ENCODE peak calls at places on chromosomes 3 and 15, in six cellular contexts. One of them, this sample, is unnamed.

GRCh38 chr15:28984421-28985375 is 98.9 kb downstream of the APBA2 start:
- DNase-seq in activated naive CD8-positive, alpha-beta T cell treated with anti-CD3 and anti-CD28 coated beads, Interleukin-2, amount 50 U/mL, for 24 hours: peak; percentile 29
- DNase-seq in left ventricle myocardium inferior: no peak
- DNase-seq in stimulated activated CD8-positive, alpha-beta memory T cell treated with anti-CD3 and anti-CD28 coated beads, Interleukin-2, amount 100 ng/mL, for 48 hours: no peak
- DNase-seq in GM20000: no peak
- DNase-seq in germinal center: no peak
- DNase-seq in this sample: no peak

GRCh38 chr3:47781326-47781684 is 388 bp downstream of the SMARCC1 start:
- DNase-seq in stimulated activated CD8-positive, alpha-beta memory T cell treated with anti-CD3 and anti-CD28 coated beads, Interleukin-2, amount 100 ng/mL, for 48 hours: peak; percentile 48
- DNase-seq in germinal center: peak; percentile 69
- DNase-seq in activated naive CD8-positive, alpha-beta T cell treated with anti-CD3 and anti-CD28 coated beads, Interleukin-2, amount 50 U/mL, for 24 hours: peak; percentile 74
- DNase-seq in left ventricle myocardium inferior: peak; percentile 70
- DNase-seq in GM20000: peak; percentile 75
- DNase-seq in this sample: no peak

GRCh38 chr3:150362515-150363302 is 45.4 kb upstream of the TSC22D2 start:
- DNase-seq in germinal center: no peak
- DNase-seq in activated naive CD8-positive, alpha-beta T cell treated with anti-CD3 and anti-CD28 coated beads, Interleukin-2, amount 50 U/mL, for 24 hours: no peak
- DNase-seq in left ventricle myocardium inferior: no peak
- DNase-seq in stimulated activated CD8-positive, alpha-beta memory T cell treated with anti-CD3 and anti-CD28 coated beads, Interleukin-2, amount 100 ng/mL, for 48 hours: no peak
- DNase-seq in GM20000: no peak
- DNase-seq in this sample: no peak

GRCh38 chr3:67540198-67540894 is 114.1 kb downstream of the SUCLG2 start:
- DNase-seq in stimulated activated CD8-positive, alpha-beta memory T cell treated with anti-CD3 and anti-CD28 coated beads, Interleukin-2, amount 100 ng/mL, for 48 hours: no peak
- DNase-seq in GM20000: no peak
- DNase-seq in activated naive CD8-positive, alpha-beta T cell treated with anti-CD3 and anti-CD28 coated beads, Interleukin-2, amount 50 U/mL, for 24 hours: no peak
- DNase-seq in germinal center: no peak
- DNase-seq in left ventricle myocardium inferior: no peak
- DNase-seq in this sample: no peak

GRCh38 chr15:100542290-100542689 is 13.5 kb upstream of the CERS3 start:
- DNase-seq in GM20000: no peak
- DNase-seq in stimulated activated CD8-positive, alpha-beta memory T cell treated with anti-CD3 and anti-CD28 coated beads, Interleukin-2, amount 100 ng/mL, for 48 hours: no peak
- DNase-seq in left ventricle myocardium inferior: no peak
- DNase-seq in germinal center: no peak
- DNase-seq in activated naive CD8-positive, alpha-beta T cell treated with anti-CD3 and anti-CD28 coated beads, Interleukin-2, amount 50 U/mL, for 24 hours: no peak
- DNase-seq in this sample: no peak

GRCh38 chr3:29822051-29822450 is 541.2 kb downstream of the RBMS3 start:
- DNase-seq in stimulated activated CD8-positive, alpha-beta memory T cell treated with anti-CD3 and anti-CD28 coated beads, Interleukin-2, amount 100 ng/mL, for 48 hours: no peak
- DNase-seq in left ventricle myocardium inferior: no peak
- DNase-seq in activated naive CD8-positive, alpha-beta T cell treated with anti-CD3 and anti-CD28 coated beads, Interleukin-2, amount 50 U/mL, for 24 hours: no peak
- DNase-seq in GM20000: no peak
- DNase-seq in germinal center: no peak
- DNase-seq in this sample: no peak

GRCh38 chr3:16359331-16359730 is 94.3 kb downstream of the OXNAD1 start:
- DNase-seq in left ventricle myocardium inferior: no peak
- DNase-seq in germinal center: no peak
- DNase-seq in GM20000: no peak
- DNase-seq in stimulated activated CD8-positive, alpha-beta memory T cell treated with anti-CD3 and anti-CD28 coated beads, Interleukin-2, amount 100 ng/mL, for 48 hours: no peak
- DNase-seq in activated naive CD8-positive, alpha-beta T cell treated with anti-CD3 and anti-CD28 coated beads, Interleukin-2, amount 50 U/mL, for 24 hours: no peak
- DNase-seq in this sample: peak; percentile 48

GRCh38 chr15:55283295-55284147 is 6.1 kb downstream of the RAB27A start:
- DNase-seq in left ventricle myocardium inferior: no peak
- DNase-seq in stimulated activated CD8-positive, alpha-beta memory T cell treated with anti-CD3 and anti-CD28 coated beads, Interleukin-2, amount 100 ng/mL, for 48 hours: no peak
- DNase-seq in activated naive CD8-positive, alpha-beta T cell treated with anti-CD3 and anti-CD28 coated beads, Interleukin-2, amount 50 U/mL, for 24 hours: no peak
- DNase-seq in germinal center: no peak
- DNase-seq in GM20000: no peak
- DNase-seq in this sample: no peak

GRCh38 chr3:73037369-73037699 is 24.1 kb upstream of the EBLN2 start:
- DNase-seq in germinal center: no peak
- DNase-seq in stimulated activated CD8-positive, alpha-beta memory T cell treated with anti-CD3 and anti-CD28 coated beads, Interleukin-2, amount 100 ng/mL, for 48 hours: no peak
- DNase-seq in activated naive CD8-positive, alpha-beta T cell treated with anti-CD3 and anti-CD28 coated beads, Interleukin-2, amount 50 U/mL, for 24 hours: no peak
- DNase-seq in left ventricle myocardium inferior: no peak
- DNase-seq in GM20000: no peak
- DNase-seq in this sample: no peak

GRCh38 chr3:2154596-2154995 is 55.9 kb downstream of the CNTN4 start:
- DNase-seq in GM20000: no peak
- DNase-seq in germinal center: no peak
- DNase-seq in left ventricle myocardium inferior: no peak
- DNase-seq in activated naive CD8-positive, alpha-beta T cell treated with anti-CD3 and anti-CD28 coated beads, Interleukin-2, amount 50 U/mL, for 24 hours: no peak
- DNase-seq in stimulated activated CD8-positive, alpha-beta memory T cell treated with anti-CD3 and anti-CD28 coated beads, Interleukin-2, amount 100 ng/mL, for 48 hours: no peak
- DNase-seq in this sample: no peak

GRCh38 chr3:172147113-172147818 is 107.9 kb downstream of the FNDC3B start:
- DNase-seq in activated naive CD8-positive, alpha-beta T cell treated with anti-CD3 and anti-CD28 coated beads, Interleukin-2, amount 50 U/mL, for 24 hours: no peak
- DNase-seq in GM20000: no peak
- DNase-seq in stimulated activated CD8-positive, alpha-beta memory T cell treated with anti-CD3 and anti-CD28 coated beads, Interleukin-2, amount 100 ng/mL, for 48 hours: no peak
- DNase-seq in left ventricle myocardium inferior: no peak
- DNase-seq in germinal center: no peak
- DNase-seq in this sample: no peak

GRCh38 chr3:177446160-177446559 is 248.9 kb upstream of the TBL1XR1 start:
- DNase-seq in GM20000: no peak
- DNase-seq in left ventricle myocardium inferior: no peak
- DNase-seq in activated naive CD8-positive, alpha-beta T cell treated with anti-CD3 and anti-CD28 coated beads, Interleukin-2, amount 50 U/mL, for 24 hours: no peak
- DNase-seq in stimulated activated CD8-positive, alpha-beta memory T cell treated with anti-CD3 and anti-CD28 coated beads, Interleukin-2, amount 100 ng/mL, for 48 hours: no peak
- DNase-seq in germinal center: no peak
- DNase-seq in this sample: no peak

GRCh38 chr15:75836953-75837321 is 6.3 kb upstream of the UBE2Q2 start:
- DNase-seq in germinal center: no peak
- DNase-seq in stimulated activated CD8-positive, alpha-beta memory T cell treated with anti-CD3 and anti-CD28 coated beads, Interleukin-2, amount 100 ng/mL, for 48 hours: peak; percentile 27
- DNase-seq in activated naive CD8-positive, alpha-beta T cell treated with anti-CD3 and anti-CD28 coated beads, Interleukin-2, amount 50 U/mL, for 24 hours: peak; percentile 50
- DNase-seq in left ventricle myocardium inferior: no peak
- DNase-seq in GM20000: peak; percentile 46
- DNase-seq in this sample: peak; percentile 73

GRCh38 chr3:73094127-73094526 is 32.7 kb downstream of the EBLN2 start:
- DNase-seq in GM20000: no peak
- DNase-seq in germinal center: peak; percentile 8
- DNase-seq in activated naive CD8-positive, alpha-beta T cell treated with anti-CD3 and anti-CD28 coated beads, Interleukin-2, amount 50 U/mL, for 24 hours: no peak
- DNase-seq in stimulated activated CD8-positive, alpha-beta memory T cell treated with anti-CD3 and anti-CD28 coated beads, Interleukin-2, amount 100 ng/mL, for 48 hours: no peak
- DNase-seq in left ventricle myocardium inferior: no peak
- DNase-seq in this sample: no peak

GRCh38 chr15:85760531-85761371 is 34.0 kb downstream of the KLHL25 start:
- DNase-seq in left ventricle myocardium inferior: no peak
- DNase-seq in activated naive CD8-positive, alpha-beta T cell treated with anti-CD3 and anti-CD28 coated beads, Interleukin-2, amount 50 U/mL, for 24 hours: no peak
- DNase-seq in stimulated activated CD8-positive, alpha-beta memory T cell treated with anti-CD3 and anti-CD28 coated beads, Interleukin-2, amount 100 ng/mL, for 48 hours: no peak
- DNase-seq in GM20000: peak; percentile 38
- DNase-seq in germinal center: no peak
- DNase-seq in this sample: no peak

GRCh38 chr3:169026543-169027181 is 636.9 kb downstream of the MECOM start:
- DNase-seq in left ventricle myocardium inferior: no peak
- DNase-seq in GM20000: no peak
- DNase-seq in activated naive CD8-positive, alpha-beta T cell treated with anti-CD3 and anti-CD28 coated beads, Interleukin-2, amount 50 U/mL, for 24 hours: no peak
- DNase-seq in stimulated activated CD8-positive, alpha-beta memory T cell treated with anti-CD3 and anti-CD28 coated beads, Interleukin-2, amount 100 ng/mL, for 48 hours: no peak
- DNase-seq in germinal center: no peak
- DNase-seq in this sample: no peak

GRCh38 chr3:28114893-28115292 is 126.5 kb upstream of the CMC1 start:
- DNase-seq in stimulated activated CD8-positive, alpha-beta memory T cell treated with anti-CD3 and anti-CD28 coated beads, Interleukin-2, amount 100 ng/mL, for 48 hours: no peak
- DNase-seq in activated naive CD8-positive, alpha-beta T cell treated with anti-CD3 and anti-CD28 coated beads, Interleukin-2, amount 50 U/mL, for 24 hours: no peak
- DNase-seq in GM20000: no peak
- DNase-seq in left ventricle myocardium inferior: no peak
- DNase-seq in germinal center: no peak
- DNase-seq in this sample: no peak

GRCh38 chr15:45110256-45110820 is 3.6 kb downstream of the DUOX2 start:
- DNase-seq in activated naive CD8-positive, alpha-beta T cell treated with anti-CD3 and anti-CD28 coated beads, Interleukin-2, amount 50 U/mL, for 24 hours: no peak
- DNase-seq in germinal center: no peak
- DNase-seq in stimulated activated CD8-positive, alpha-beta memory T cell treated with anti-CD3 and anti-CD28 coated beads, Interleukin-2, amount 100 ng/mL, for 48 hours: no peak
- DNase-seq in left ventricle myocardium inferior: no peak
- DNase-seq in GM20000: no peak
- DNase-seq in this sample: no peak

GRCh38 chr3:63687569-63688233 is 35.2 kb downstream of the SNTN start:
- DNase-seq in left ventricle myocardium inferior: no peak
- DNase-seq in activated naive CD8-positive, alpha-beta T cell treated with anti-CD3 and anti-CD28 coated beads, Interleukin-2, amount 50 U/mL, for 24 hours: no peak
- DNase-seq in stimulated activated CD8-positive, alpha-beta memory T cell treated with anti-CD3 and anti-CD28 coated beads, Interleukin-2, amount 100 ng/mL, for 48 hours: no peak
- DNase-seq in GM20000: no peak
- DNase-seq in germinal center: no peak
- DNase-seq in this sample: no peak

GRCh38 chr3:160482796-160483195 is 33.2 kb upstream of the TRIM59 start:
- DNase-seq in stimulated activated CD8-positive, alpha-beta memory T cell treated with anti-CD3 and anti-CD28 coated beads, Interleukin-2, amount 100 ng/mL, for 48 hours: no peak
- DNase-seq in germinal center: no peak
- DNase-seq in activated naive CD8-positive, alpha-beta T cell treated with anti-CD3 and anti-CD28 coated beads, Interleukin-2, amount 50 U/mL, for 24 hours: no peak
- DNase-seq in left ventricle myocardium inferior: no peak
- DNase-seq in GM20000: no peak
- DNase-seq in this sample: no peak

GRCh38 chr3:177554900-177555759 is 357.8 kb upstream of the TBL1XR1 start:
- DNase-seq in activated naive CD8-positive, alpha-beta T cell treated with anti-CD3 and anti-CD28 coated beads, Interleukin-2, amount 50 U/mL, for 24 hours: no peak
- DNase-seq in left ventricle myocardium inferior: peak; percentile 22
- DNase-seq in stimulated activated CD8-positive, alpha-beta memory T cell treated with anti-CD3 and anti-CD28 coated beads, Interleukin-2, amount 100 ng/mL, for 48 hours: no peak
- DNase-seq in GM20000: no peak
- DNase-seq in germinal center: no peak
- DNase-seq in this sample: no peak

GRCh38 chr15:69143756-69144436 is 16.5 kb upstream of the GLCE start:
- DNase-seq in stimulated activated CD8-positive, alpha-beta memory T cell treated with anti-CD3 and anti-CD28 coated beads, Interleukin-2, amount 100 ng/mL, for 48 hours: no peak
- DNase-seq in germinal center: no peak
- DNase-seq in GM20000: no peak
- DNase-seq in left ventricle myocardium inferior: no peak
- DNase-seq in activated naive CD8-positive, alpha-beta T cell treated with anti-CD3 and anti-CD28 coated beads, Interleukin-2, amount 50 U/mL, for 24 hours: no peak
- DNase-seq in this sample: no peak

GRCh38 chr15:64379216-64379960 is 1.9 kb downstream of the PCLAF start:
- DNase-seq in activated naive CD8-positive, alpha-beta T cell treated with anti-CD3 and anti-CD28 coated beads, Interleukin-2, amount 50 U/mL, for 24 hours: no peak
- DNase-seq in left ventricle myocardium inferior: no peak
- DNase-seq in stimulated activated CD8-positive, alpha-beta memory T cell treated with anti-CD3 and anti-CD28 coated beads, Interleukin-2, amount 100 ng/mL, for 48 hours: no peak
- DNase-seq in germinal center: no peak
- DNase-seq in GM20000: no peak
- DNase-seq in this sample: no peak

GRCh38 chr15:74821091-74821789 is 5.2 kb upstream of the CPLX3 start:
- DNase-seq in stimulated activated CD8-positive, alpha-beta memory T cell treated with anti-CD3 and anti-CD28 coated beads, Interleukin-2, amount 100 ng/mL, for 48 hours: no peak
- DNase-seq in left ventricle myocardium inferior: no peak
- DNase-seq in germinal center: peak; percentile 90
- DNase-seq in GM20000: peak; percentile 75
- DNase-seq in activated naive CD8-positive, alpha-beta T cell treated with anti-CD3 and anti-CD28 coated beads, Interleukin-2, amount 50 U/mL, for 24 hours: no peak
- DNase-seq in this sample: no peak

GRCh38 chr3:73508330-73508954 is 116.3 kb downstream of the PDZRN3 start:
- DNase-seq in left ventricle myocardium inferior: no peak
- DNase-seq in germinal center: peak; percentile 28
- DNase-seq in activated naive CD8-positive, alpha-beta T cell treated with anti-CD3 and anti-CD28 coated beads, Interleukin-2, amount 50 U/mL, for 24 hours: peak; percentile 29
- DNase-seq in GM20000: peak; percentile 42
- DNase-seq in stimulated activated CD8-positive, alpha-beta memory T cell treated with anti-CD3 and anti-CD28 coated beads, Interleukin-2, amount 100 ng/mL, for 48 hours: no peak
- DNase-seq in this sample: no peak

GRCh38 chr3:100615684-100616083 is 6.3 kb downstream of the ADGRG7 start:
- DNase-seq in activated naive CD8-positive, alpha-beta T cell treated with anti-CD3 and anti-CD28 coated beads, Interleukin-2, amount 50 U/mL, for 24 hours: no peak
- DNase-seq in left ventricle myocardium inferior: no peak
- DNase-seq in stimulated activated CD8-positive, alpha-beta memory T cell treated with anti-CD3 and anti-CD28 coated beads, Interleukin-2, amount 100 ng/mL, for 48 hours: no peak
- DNase-seq in germinal center: no peak
- DNase-seq in GM20000: no peak
- DNase-seq in this sample: no peak

GRCh38 chr3:56593455-56594158 is 36.6 kb downstream of the CCDC66 start:
- DNase-seq in activated naive CD8-positive, alpha-beta T cell treated with anti-CD3 and anti-CD28 coated beads, Interleukin-2, amount 50 U/mL, for 24 hours: no peak
- DNase-seq in stimulated activated CD8-positive, alpha-beta memory T cell treated with anti-CD3 and anti-CD28 coated beads, Interleukin-2, amount 100 ng/mL, for 48 hours: no peak
- DNase-seq in GM20000: no peak
- DNase-seq in germinal center: no peak
- DNase-seq in left ventricle myocardium inferior: no peak
- DNase-seq in this sample: no peak

GRCh38 chr3:23746473-23746872 is 59.3 kb upstream of the UBE2E1 start:
- DNase-seq in left ventricle myocardium inferior: no peak
- DNase-seq in GM20000: no peak
- DNase-seq in activated naive CD8-positive, alpha-beta T cell treated with anti-CD3 and anti-CD28 coated beads, Interleukin-2, amount 50 U/mL, for 24 hours: no peak
- DNase-seq in germinal center: no peak
- DNase-seq in stimulated activated CD8-positive, alpha-beta memory T cell treated with anti-CD3 and anti-CD28 coated beads, Interleukin-2, amount 100 ng/mL, for 48 hours: no peak
- DNase-seq in this sample: peak; percentile 25

GRCh38 chr3:59341441-59341840 is 291.6 kb upstream of the CFAP20DC start:
- DNase-seq in activated naive CD8-positive, alpha-beta T cell treated with anti-CD3 and anti-CD28 coated beads, Interleukin-2, amount 50 U/mL, for 24 hours: no peak
- DNase-seq in GM20000: no peak
- DNase-seq in germinal center: no peak
- DNase-seq in stimulated activated CD8-positive, alpha-beta memory T cell treated with anti-CD3 and anti-CD28 coated beads, Interleukin-2, amount 100 ng/mL, for 48 hours: no peak
- DNase-seq in left ventricle myocardium inferior: no peak
- DNase-seq in this sample: no peak

GRCh38 chr3:4043867-4044575 is 244.8 kb downstream of the LRRN1 start:
- DNase-seq in germinal center: no peak
- DNase-seq in activated naive CD8-positive, alpha-beta T cell treated with anti-CD3 and anti-CD28 coated beads, Interleukin-2, amount 50 U/mL, for 24 hours: no peak
- DNase-seq in left ventricle myocardium inferior: no peak
- DNase-seq in GM20000: no peak
- DNase-seq in stimulated activated CD8-positive, alpha-beta memory T cell treated with anti-CD3 and anti-CD28 coated beads, Interleukin-2, amount 100 ng/mL, for 48 hours: no peak
- DNase-seq in this sample: no peak

GRCh38 chr15:79028411-79028964 is 62.1 kb downstream of the RASGRF1 start:
- DNase-seq in germinal center: peak; percentile 62
- DNase-seq in left ventricle myocardium inferior: no peak
- DNase-seq in activated naive CD8-positive, alpha-beta T cell treated with anti-CD3 and anti-CD28 coated beads, Interleukin-2, amount 50 U/mL, for 24 hours: peak; percentile 50
- DNase-seq in GM20000: peak; percentile 75
- DNase-seq in stimulated activated CD8-positive, alpha-beta memory T cell treated with anti-CD3 and anti-CD28 coated beads, Interleukin-2, amount 100 ng/mL, for 48 hours: peak; percentile 37
- DNase-seq in this sample: no peak

GRCh38 chr15:71335591-71335990 is 220.3 kb downstream of the THSD4 start:
- DNase-seq in germinal center: no peak
- DNase-seq in activated naive CD8-positive, alpha-beta T cell treated with anti-CD3 and anti-CD28 coated beads, Interleukin-2, amount 50 U/mL, for 24 hours: no peak
- DNase-seq in stimulated activated CD8-positive, alpha-beta memory T cell treated with anti-CD3 and anti-CD28 coated beads, Interleukin-2, amount 100 ng/mL, for 48 hours: no peak
- DNase-seq in GM20000: no peak
- DNase-seq in left ventricle myocardium inferior: no peak
- DNase-seq in this sample: no peak

GRCh38 chr15:69346112-69346511 is 47.4 kb downstream of the PAQR5 start:
- DNase-seq in activated naive CD8-positive, alpha-beta T cell treated with anti-CD3 and anti-CD28 coated beads, Interleukin-2, amount 50 U/mL, for 24 hours: no peak
- DNase-seq in germinal center: no peak
- DNase-seq in left ventricle myocardium inferior: no peak
- DNase-seq in GM20000: no peak
- DNase-seq in stimulated activated CD8-positive, alpha-beta memory T cell treated with anti-CD3 and anti-CD28 coated beads, Interleukin-2, amount 100 ng/mL, for 48 hours: no peak
- DNase-seq in this sample: no peak

GRCh38 chr15:83747050-83747717 is 93.3 kb downstream of the ADAMTSL3 start:
- DNase-seq in stimulated activated CD8-positive, alpha-beta memory T cell treated with anti-CD3 and anti-CD28 coated beads, Interleukin-2, amount 100 ng/mL, for 48 hours: no peak
- DNase-seq in left ventricle myocardium inferior: no peak
- DNase-seq in germinal center: no peak
- DNase-seq in activated naive CD8-positive, alpha-beta T cell treated with anti-CD3 and anti-CD28 coated beads, Interleukin-2, amount 50 U/mL, for 24 hours: no peak
- DNase-seq in GM20000: no peak
- DNase-seq in this sample: no peak

This sample was measured in ascending aorta.